ENCODE peak calls at places on chromosome 22, in four cellular contexts. H is HS-5, J is psoas muscle, I is fibroblast of gingiva. V is an unnamed sample.

GRCh38 chr22:35131423-35132050 is 65.6 kb downstream of the ISX start:
- DNase-seq in H (no peak), I (no peak), J (no peak), V (no peak)

GRCh38 chr22:32130464-32130863 is 28.6 kb downstream of the C22orf42 start:
- DNase-seq in J (no peak), H (no peak), I (no peak), V (no peak)

GRCh38 chr22:32706149-32706548 is 95.4 kb upstream of the TIMP3 start:
- DNase-seq in I (no peak), H (no peak), J (no peak), V (no peak)

GRCh38 chr22:17780741-17781318 is 6.6 kb upstream of the BID start:
- DNase-seq in I (no peak), H (no peak), J (peak; percentile 46), V (no peak)

GRCh38 chr22:28783786-28784671 is 11.5 kb downstream of the CCDC117 start:
- DNase-seq in J (no peak), H (no peak), I (no peak), V (no peak)

GRCh38 chr22:50027639-50028537 is 15.3 kb upstream of the IL17REL start:
- DNase-seq in I (no peak), H (no peak), J (no peak), V (peak; percentile 26)

GRCh38 chr22:33409134-33409533 is 351.0 kb upstream of the SYN3 start:
- DNase-seq in I (no peak), J (no peak), H (no peak), V (no peak)

GRCh38 chr22:17792289-17792688 is 18.0 kb upstream of the BID start:
- DNase-seq in I (no peak), H (no peak), J (no peak), V (no peak)

GRCh38 chr22:20438066-20438677 is 547 bp upstream of the SCARF2 start:
- DNase-seq in H (no peak), I (peak; percentile 44), J (peak; percentile 67), V (no peak)

GRCh38 chr22:44574581-44575343 is 76.7 kb upstream of the RTL6 start:
- DNase-seq in J (peak; percentile 23), H (no peak), I (no peak), V (no peak)

GRCh38 chr22:18987765-18988164 is 51.7 kb upstream of the PRODH start:
- DNase-seq in H (no peak), I (no peak), J (no peak), V (no peak)

GRCh38 chr22:42928969-42929837 is 72.1 kb upstream of the ARFGAP3 start:
- DNase-seq in J (no peak), I (peak; percentile 65), H (no peak), V (no peak)

GRCh38 chr22:50699001-50699753 is 26.6 kb downstream of the SHANK3 start:
- DNase-seq in H (no peak), I (no peak), J (peak; percentile 42), V (no peak)

GRCh38 chr22:36546932-36547331 is 18.0 kb upstream of the EIF3D start:
- DNase-seq in I (peak; percentile 18), H (peak; percentile 74), J (no peak), V (peak; percentile 85)

GRCh38 chr22:36585841-36586240 is 56.9 kb upstream of the EIF3D start:
- DNase-seq in J (no peak), I (no peak), H (no peak), V (peak; percentile 82)

GRCh38 chr22:17575681-17576080 is 12.4 kb downstream of the SLC25A18 start:
- DNase-seq in H (no peak), J (no peak), I (no peak), V (no peak)

GRCh38 chr22:42966389-42966998 is 48.5 kb downstream of the PACSIN2 start:
- DNase-seq in I (no peak), J (no peak), H (no peak), V (no peak)

GRCh38 chr22:38233427-38233826 is 31.6 kb downstream of the MAFF start:
- DNase-seq in I (peak; percentile 52), J (peak; percentile 35), H (no peak), V (no peak)

GRCh38 chr22:31556627-31557203 is 60.4 kb downstream of the SFI1 start:
- DNase-seq in J (no peak), H (no peak), I (peak; percentile 26), V (no peak)

GRCh38 chr22:39925273-39925672 is 24.4 kb downstream of the GRAP2 start:
- DNase-seq in J (no peak), H (no peak), I (no peak), V (no peak)

GRCh38 chr22:22812031-22812905 is 75.3 kb upstream of the IGLL5 start:
- DNase-seq in J (no peak), I (no peak), H (no peak), V (no peak)

GRCh38 chr22:37244114-37244921 is at the start of gene RAC2:
- DNase-seq in J (peak; percentile 80), H (no peak), I (no peak), V (peak; percentile 52)

GRCh38 chr22:44661070-44661469 is 40.9 kb upstream of the PRR5 start:
- DNase-seq in J (peak; percentile 19), H (no peak), I (no peak), V (no peak)

GRCh38 chr22:36384766-36385400 is 2.9 kb downstream of the MYH9 start:
- DNase-seq in H (no peak), I (peak; percentile 48), J (no peak), V (no peak)

GRCh38 chr22:20083157-20083890 is 3.3 kb downstream of the DGCR8 start:
- DNase-seq in H (no peak), I (no peak), J (no peak), V (no peak)

GRCh38 chr22:33832558-33833151 is 87.6 kb downstream of the LARGE1 start:
- DNase-seq in H (no peak), I (no peak), J (peak; percentile 78), V (no peak)

GRCh38 chr22:25475554-25476022 is 88.9 kb upstream of the GRK3 start:
- DNase-seq in I (peak; percentile 40), H (no peak), J (no peak), V (no peak)

GRCh38 chr22:36465232-36466021 is 16.0 kb downstream of the TXN2 start:
- DNase-seq in H (peak; percentile 92), I (peak; percentile 63), J (peak; percentile 95), V (no peak)

GRCh38 chr22:23216331-23217170 is 36.2 kb downstream of the BCR start:
- DNase-seq in H (no peak), J (no peak), I (no peak), V (no peak)

GRCh38 chr22:29129644-29130201 is 56.9 kb downstream of the KREMEN1 start:
- DNase-seq in I (no peak), J (peak; percentile 61), H (no peak), V (no peak)

GRCh38 chr22:27747396-27748256 is 53.9 kb downstream of the MN1 start:
- DNase-seq in I (peak; percentile 91), J (no peak), H (no peak), V (no peak)

GRCh38 chr22:31676700-31677099 is 14.7 kb upstream of the PISD start:
- DNase-seq in H (no peak), J (peak; percentile 95), I (peak; percentile 85), V (peak; percentile 75)

GRCh38 chr22:20642668-20643179 is 131.2 kb upstream of the SERPIND1 start:
- DNase-seq in H (no peak), I (no peak), J (no peak), V (no peak)

GRCh38 chr22:38240734-38241252 is 32.0 kb downstream of the TMEM184B start:
- DNase-seq in H (peak; percentile 77), J (peak; percentile 77), I (peak; percentile 34), V (no peak)

GRCh38 chr22:46031965-46032851 is 55.2 kb upstream of the WNT7B start:
- DNase-seq in J (no peak), H (no peak), I (no peak), V (no peak)